ENCODE peak calls at places on chromosome 18, in six cellular contexts. One of them, this sample, is unnamed.

GRCh38 chr18:26812462-26812861 is 53.0 kb downstream of the AQP4 start:
- DNase-seq in cardiac muscle cell: no peak
- DNase-seq in GM20000: no peak
- DNase-seq in CD4-positive, alpha-beta T cell: no peak
- DNase-seq in Calu3: no peak
- DNase-seq in upper lobe of left lung: no peak
- DNase-seq in this sample: no peak

GRCh38 chr18:7945882-7946281 is 378.8 kb downstream of the PTPRM start:
- DNase-seq in cardiac muscle cell: peak
- DNase-seq in GM20000: no peak
- DNase-seq in CD4-positive, alpha-beta T cell: no peak
- DNase-seq in Calu3: peak
- DNase-seq in upper lobe of left lung: no peak
- DNase-seq in this sample: peak

GRCh38 chr18:77321823-77322805 is 72.5 kb downstream of the GALR1 start:
- DNase-seq in cardiac muscle cell: no peak
- DNase-seq in GM20000: no peak
- DNase-seq in CD4-positive, alpha-beta T cell: no peak
- DNase-seq in Calu3: no peak
- DNase-seq in upper lobe of left lung: no peak
- DNase-seq in this sample: no peak

GRCh38 chr18:10661333-10661732 is 135.5 kb downstream of the NAPG start:
- DNase-seq in cardiac muscle cell: peak
- DNase-seq in GM20000: no peak
- DNase-seq in CD4-positive, alpha-beta T cell: no peak
- DNase-seq in Calu3: peak
- DNase-seq in upper lobe of left lung: no peak
- DNase-seq in this sample: no peak

GRCh38 chr18:37320320-37320719 is 245.3 kb downstream of the CELF4 start:
- DNase-seq in cardiac muscle cell: no peak
- DNase-seq in GM20000: no peak
- DNase-seq in CD4-positive, alpha-beta T cell: no peak
- DNase-seq in Calu3: no peak
- DNase-seq in upper lobe of left lung: no peak
- DNase-seq in this sample: no peak

GRCh38 chr18:71001597-71001996 is 712.8 kb downstream of the SOCS6 start:
- DNase-seq in cardiac muscle cell: no peak
- DNase-seq in GM20000: no peak
- DNase-seq in CD4-positive, alpha-beta T cell: no peak
- DNase-seq in Calu3: no peak
- DNase-seq in upper lobe of left lung: no peak
- DNase-seq in this sample: no peak

GRCh38 chr18:23250893-23251656 is 115.8 kb downstream of the CABLES1 start:
- DNase-seq in cardiac muscle cell: peak
- DNase-seq in GM20000: no peak
- DNase-seq in CD4-positive, alpha-beta T cell: no peak
- DNase-seq in Calu3: no peak
- DNase-seq in upper lobe of left lung: no peak
- DNase-seq in this sample: no peak

GRCh38 chr18:61896767-61897166 is 4.0 kb upstream of the RNF152 start:
- DNase-seq in cardiac muscle cell: peak
- DNase-seq in GM20000: no peak
- DNase-seq in CD4-positive, alpha-beta T cell: no peak
- DNase-seq in Calu3: no peak
- DNase-seq in upper lobe of left lung: no peak
- DNase-seq in this sample: no peak

GRCh38 chr18:33875029-33875428 is 297.0 kb downstream of the ASXL3 start:
- DNase-seq in cardiac muscle cell: no peak
- DNase-seq in GM20000: no peak
- DNase-seq in CD4-positive, alpha-beta T cell: no peak
- DNase-seq in Calu3: no peak
- DNase-seq in upper lobe of left lung: no peak
- DNase-seq in this sample: no peak

GRCh38 chr18:939167-939566 is 34.5 kb downstream of the ADCYAP1 start:
- DNase-seq in cardiac muscle cell: peak
- DNase-seq in GM20000: no peak
- DNase-seq in CD4-positive, alpha-beta T cell: no peak
- DNase-seq in Calu3: no peak
- DNase-seq in upper lobe of left lung: no peak
- DNase-seq in this sample: no peak

GRCh38 chr18:8634508-8634907 is 25.3 kb downstream of the RAB12 start:
- DNase-seq in cardiac muscle cell: no peak
- DNase-seq in GM20000: no peak
- DNase-seq in CD4-positive, alpha-beta T cell: no peak
- DNase-seq in Calu3: no peak
- DNase-seq in upper lobe of left lung: no peak
- DNase-seq in this sample: no peak

GRCh38 chr18:23071285-23071684 is 64.0 kb upstream of the CABLES1 start:
- DNase-seq in cardiac muscle cell: peak
- DNase-seq in GM20000: peak
- DNase-seq in CD4-positive, alpha-beta T cell: peak
- DNase-seq in Calu3: no peak
- DNase-seq in upper lobe of left lung: no peak
- DNase-seq in this sample: no peak

GRCh38 chr18:36511791-36512352 is 214.4 kb downstream of the FHOD3 start:
- DNase-seq in cardiac muscle cell: peak
- DNase-seq in GM20000: no peak
- DNase-seq in CD4-positive, alpha-beta T cell: no peak
- DNase-seq in Calu3: no peak
- DNase-seq in upper lobe of left lung: no peak
- DNase-seq in this sample: no peak

GRCh38 chr18:28834889-28835288 is 658.0 kb upstream of the CDH2 start:
- DNase-seq in cardiac muscle cell: peak
- DNase-seq in GM20000: no peak
- DNase-seq in CD4-positive, alpha-beta T cell: no peak
- DNase-seq in Calu3: peak
- DNase-seq in upper lobe of left lung: no peak
- DNase-seq in this sample: peak

GRCh38 chr18:52280702-52281101 is 59.3 kb upstream of the DCC start:
- DNase-seq in cardiac muscle cell: no peak
- DNase-seq in GM20000: no peak
- DNase-seq in CD4-positive, alpha-beta T cell: no peak
- DNase-seq in Calu3: no peak
- DNase-seq in upper lobe of left lung: no peak
- DNase-seq in this sample: no peak

GRCh38 chr18:78678318-78678695 is 301.3 kb upstream of the SALL3 start:
- DNase-seq in cardiac muscle cell: no peak
- DNase-seq in GM20000: no peak
- DNase-seq in CD4-positive, alpha-beta T cell: no peak
- DNase-seq in Calu3: no peak
- DNase-seq in upper lobe of left lung: no peak
- DNase-seq in this sample: no peak

GRCh38 chr18:38009335-38009734 is 443.7 kb upstream of the CELF4 start:
- DNase-seq in cardiac muscle cell: no peak
- DNase-seq in GM20000: no peak
- DNase-seq in CD4-positive, alpha-beta T cell: no peak
- DNase-seq in Calu3: no peak
- DNase-seq in upper lobe of left lung: no peak
- DNase-seq in this sample: no peak

GRCh38 chr18:31105733-31106132 is 3.5 kb upstream of the DSC2 start:
- DNase-seq in cardiac muscle cell: no peak
- DNase-seq in GM20000: no peak
- DNase-seq in CD4-positive, alpha-beta T cell: no peak
- DNase-seq in Calu3: no peak
- DNase-seq in upper lobe of left lung: no peak
- DNase-seq in this sample: no peak

GRCh38 chr18:8526316-8526715 is 82.9 kb upstream of the RAB12 start:
- DNase-seq in cardiac muscle cell: no peak
- DNase-seq in GM20000: no peak
- DNase-seq in CD4-positive, alpha-beta T cell: no peak
- DNase-seq in Calu3: no peak
- DNase-seq in upper lobe of left lung: no peak
- DNase-seq in this sample: no peak

GRCh38 chr18:79611040-79611681 is 68.4 kb upstream of the CTDP1 start:
- DNase-seq in cardiac muscle cell: peak
- DNase-seq in GM20000: no peak
- DNase-seq in CD4-positive, alpha-beta T cell: no peak
- DNase-seq in Calu3: peak
- DNase-seq in upper lobe of left lung: peak
- DNase-seq in this sample: no peak

GRCh38 chr18:78794031-78794430 is 185.6 kb upstream of the SALL3 start:
- DNase-seq in cardiac muscle cell: no peak
- DNase-seq in GM20000: no peak
- DNase-seq in CD4-positive, alpha-beta T cell: no peak
- DNase-seq in Calu3: no peak
- DNase-seq in upper lobe of left lung: no peak
- DNase-seq in this sample: no peak

GRCh38 chr18:12886498-12887126 is 2.6 kb upstream of the PTPN2 start:
- DNase-seq in cardiac muscle cell: no peak
- DNase-seq in GM20000: no peak
- DNase-seq in CD4-positive, alpha-beta T cell: no peak
- DNase-seq in Calu3: peak
- DNase-seq in upper lobe of left lung: no peak
- DNase-seq in this sample: no peak

GRCh38 chr18:11849279-11849678 is 1.9 kb upstream of the CHMP1B start:
- DNase-seq in cardiac muscle cell: no peak
- DNase-seq in GM20000: no peak
- DNase-seq in CD4-positive, alpha-beta T cell: no peak
- DNase-seq in Calu3: no peak
- DNase-seq in upper lobe of left lung: no peak
- DNase-seq in this sample: no peak

GRCh38 chr18:49059028-49059670 is 108.4 kb upstream of the SMAD7 start:
- DNase-seq in cardiac muscle cell: no peak
- DNase-seq in GM20000: no peak
- DNase-seq in CD4-positive, alpha-beta T cell: no peak
- DNase-seq in Calu3: no peak
- DNase-seq in upper lobe of left lung: no peak
- DNase-seq in this sample: no peak
- TF ChIP-seq CTCF in cardiac muscle cell: peak
- TF ChIP-seq CTCF in GM20000: peak
- TF ChIP-seq CTCF in CD4-positive, alpha-beta T cell: no peak
- TF ChIP-seq CTCF in Calu3: no peak
- TF ChIP-seq CTCF in upper lobe of left lung: no peak
- TF ChIP-seq CTCF in this sample: peak

GRCh38 chr18:49628993-49629795 is 67.3 kb downstream of the LIPG start:
- DNase-seq in cardiac muscle cell: no peak
- DNase-seq in GM20000: no peak
- DNase-seq in CD4-positive, alpha-beta T cell: no peak
- DNase-seq in Calu3: no peak
- DNase-seq in upper lobe of left lung: peak
- DNase-seq in this sample: no peak
- TF ChIP-seq CTCF in cardiac muscle cell: peak
- TF ChIP-seq CTCF in GM20000: no peak
- TF ChIP-seq CTCF in CD4-positive, alpha-beta T cell: no peak
- TF ChIP-seq CTCF in Calu3: peak
- TF ChIP-seq CTCF in upper lobe of left lung: no peak
- TF ChIP-seq CTCF in this sample: peak

DNA sequence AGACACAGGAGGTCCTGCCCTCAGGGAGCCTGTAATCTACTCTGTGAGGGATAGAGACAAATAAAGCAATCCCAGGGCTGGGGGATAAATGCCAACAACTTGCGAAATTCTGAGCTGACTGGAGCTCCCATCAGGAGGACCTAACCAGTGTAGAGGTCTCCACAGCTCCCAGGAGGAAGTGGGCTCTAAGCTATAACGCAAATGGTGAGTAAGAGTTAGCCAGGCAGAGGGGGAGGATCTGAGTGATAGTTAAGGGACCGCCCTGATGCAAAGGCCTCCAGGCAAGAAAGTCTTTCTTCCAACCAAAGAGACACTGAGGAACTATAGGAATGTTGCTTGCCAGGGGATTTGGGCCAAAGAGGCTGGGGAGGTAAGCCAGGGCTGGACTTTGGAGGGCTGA is 16.0 kb upstream of the ZNF532 start:
- DNase-seq in cardiac muscle cell: peak
- DNase-seq in GM20000: no peak
- DNase-seq in CD4-positive, alpha-beta T cell: no peak
- DNase-seq in Calu3: no peak
- DNase-seq in upper lobe of left lung: no peak
- DNase-seq in this sample: no peak
- TF ChIP-seq CTCF in cardiac muscle cell: no peak
- TF ChIP-seq CTCF in GM20000: no peak
- TF ChIP-seq CTCF in CD4-positive, alpha-beta T cell: no peak
- TF ChIP-seq CTCF in Calu3: no peak
- TF ChIP-seq CTCF in upper lobe of left lung: no peak
- TF ChIP-seq CTCF in this sample: no peak

DNA sequence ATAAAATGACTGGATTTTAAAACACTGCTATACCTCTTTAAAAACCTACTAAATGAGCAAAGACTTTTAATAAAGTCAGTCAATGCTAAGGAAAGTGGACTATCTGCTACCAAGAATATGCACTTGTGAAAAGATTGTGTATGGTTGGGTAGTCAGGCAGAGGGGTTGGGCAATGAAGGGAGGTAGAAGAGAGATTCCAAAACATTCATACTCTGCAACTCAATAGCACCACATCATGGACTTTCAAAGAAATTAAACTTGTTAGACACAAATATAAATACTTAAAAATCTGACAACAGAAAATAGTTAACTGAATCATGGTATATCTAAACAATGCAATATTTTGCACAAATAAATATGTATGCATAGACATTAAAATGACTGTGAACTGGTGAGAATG is 139.9 kb upstream of the MAPRE2 start:
- DNase-seq in cardiac muscle cell: peak
- DNase-seq in GM20000: no peak
- DNase-seq in CD4-positive, alpha-beta T cell: no peak
- DNase-seq in Calu3: no peak
- DNase-seq in upper lobe of left lung: no peak
- DNase-seq in this sample: no peak
- TF ChIP-seq CTCF in cardiac muscle cell: no peak
- TF ChIP-seq CTCF in GM20000: no peak
- TF ChIP-seq CTCF in CD4-positive, alpha-beta T cell: no peak
- TF ChIP-seq CTCF in Calu3: no peak
- TF ChIP-seq CTCF in upper lobe of left lung: no peak
- TF ChIP-seq CTCF in this sample: no peak

GRCh38 chr18:49152885-49153284 is 202.1 kb upstream of the SMAD7 start:
- DNase-seq in cardiac muscle cell: no peak
- DNase-seq in GM20000: no peak
- DNase-seq in CD4-positive, alpha-beta T cell: no peak
- DNase-seq in Calu3: no peak
- DNase-seq in upper lobe of left lung: no peak
- DNase-seq in this sample: no peak
- TF ChIP-seq CTCF in cardiac muscle cell: no peak
- TF ChIP-seq CTCF in GM20000: no peak
- TF ChIP-seq CTCF in CD4-positive, alpha-beta T cell: no peak
- TF ChIP-seq CTCF in Calu3: no peak
- TF ChIP-seq CTCF in upper lobe of left lung: no peak
- TF ChIP-seq CTCF in this sample: no peak